ENCODE peak calls at places on chromosomes 12 and 14, in five cellular contexts. One of them, this sample, is unnamed.
A peak's percentile ranks its signal among the peaks of the same experiment; 100 is the strongest.

GRCh38 chr12:27034607-27035293 is 12.4 kb downstream of the MED21 start:
- DNase-seq in midbrain: no peak
- DNase-seq in OCI-LY7: no peak
- DNase-seq in NCI-H2227 treated with DMSO at 0.1 percent for 48 hours: no peak
- DNase-seq in choroid plexus epithelial cell: no peak
- DNase-seq in this sample: no peak

GRCh38 chr12:110371408-110372055 is 32.0 kb downstream of the ANAPC7 start:
- DNase-seq in midbrain: no peak
- DNase-seq in OCI-LY7: peak; percentile 89
- DNase-seq in NCI-H2227 treated with DMSO at 0.1 percent for 48 hours: no peak
- DNase-seq in choroid plexus epithelial cell: peak; percentile 47
- DNase-seq in this sample: no peak

GRCh38 chr12:102760322-102760721 is 156.7 kb downstream of the PAH start:
- DNase-seq in midbrain: no peak
- DNase-seq in OCI-LY7: no peak
- DNase-seq in NCI-H2227 treated with DMSO at 0.1 percent for 48 hours: no peak
- DNase-seq in choroid plexus epithelial cell: no peak
- DNase-seq in this sample: no peak

GRCh38 chr12:123131291-123131831 is 19.5 kb downstream of the PITPNM2 start:
- DNase-seq in midbrain: no peak
- DNase-seq in OCI-LY7: no peak
- DNase-seq in NCI-H2227 treated with DMSO at 0.1 percent for 48 hours: no peak
- DNase-seq in choroid plexus epithelial cell: peak; percentile 42
- DNase-seq in this sample: no peak

GRCh38 chr12:124917841-124918621 is 3.6 kb upstream of the UBC start:
- DNase-seq in midbrain: no peak
- DNase-seq in OCI-LY7: no peak
- DNase-seq in NCI-H2227 treated with DMSO at 0.1 percent for 48 hours: no peak
- DNase-seq in choroid plexus epithelial cell: peak; percentile 60
- DNase-seq in this sample: no peak

GRCh38 chr12:3418609-3419469 is 72.2 kb upstream of the PRMT8 start:
- DNase-seq in midbrain: no peak
- DNase-seq in OCI-LY7: no peak
- DNase-seq in NCI-H2227 treated with DMSO at 0.1 percent for 48 hours: no peak
- DNase-seq in choroid plexus epithelial cell: no peak
- DNase-seq in this sample: no peak

GRCh38 chr12:68094195-68094594 is 65.3 kb downstream of the IFNG start:
- DNase-seq in midbrain: no peak
- DNase-seq in OCI-LY7: no peak
- DNase-seq in NCI-H2227 treated with DMSO at 0.1 percent for 48 hours: no peak
- DNase-seq in choroid plexus epithelial cell: no peak
- DNase-seq in this sample: no peak

GRCh38 chr12:123289911-123290310 is 18.3 kb upstream of the CDK2AP1 start:
- DNase-seq in midbrain: no peak
- DNase-seq in OCI-LY7: no peak
- DNase-seq in NCI-H2227 treated with DMSO at 0.1 percent for 48 hours: no peak
- DNase-seq in choroid plexus epithelial cell: no peak
- DNase-seq in this sample: no peak

GRCh38 chr12:122201381-122201780 is 2.1 kb upstream of the B3GNT4 start:
- DNase-seq in midbrain: no peak
- DNase-seq in OCI-LY7: no peak
- DNase-seq in NCI-H2227 treated with DMSO at 0.1 percent for 48 hours: no peak
- DNase-seq in choroid plexus epithelial cell: no peak
- DNase-seq in this sample: no peak

GRCh38 chr12:124915249-124916236 is 1.1 kb upstream of the UBC start:
- DNase-seq in midbrain: no peak
- DNase-seq in OCI-LY7: no peak
- DNase-seq in NCI-H2227 treated with DMSO at 0.1 percent for 48 hours: no peak
- DNase-seq in choroid plexus epithelial cell: peak; percentile 43
- DNase-seq in this sample: peak; percentile 36

GRCh38 chr14:52370406-52370911 is 56.3 kb downstream of the PTGER2 start:
- DNase-seq in midbrain: no peak
- DNase-seq in OCI-LY7: no peak
- DNase-seq in NCI-H2227 treated with DMSO at 0.1 percent for 48 hours: no peak
- DNase-seq in choroid plexus epithelial cell: no peak
- DNase-seq in this sample: no peak

GRCh38 chr12:13222076-13222475 is 25.6 kb downstream of the EMP1 start:
- DNase-seq in midbrain: no peak
- DNase-seq in OCI-LY7: no peak
- DNase-seq in NCI-H2227 treated with DMSO at 0.1 percent for 48 hours: no peak
- DNase-seq in choroid plexus epithelial cell: no peak
- DNase-seq in this sample: no peak

GRCh38 chr12:129379076-129379804 is 524.6 kb downstream of the TMEM132D start:
- DNase-seq in midbrain: no peak
- DNase-seq in OCI-LY7: no peak
- DNase-seq in NCI-H2227 treated with DMSO at 0.1 percent for 48 hours: no peak
- DNase-seq in choroid plexus epithelial cell: no peak
- DNase-seq in this sample: no peak

GRCh38 chr12:73308747-73309146 is 1036.6 kb downstream of the TRHDE start:
- DNase-seq in midbrain: no peak
- DNase-seq in OCI-LY7: no peak
- DNase-seq in NCI-H2227 treated with DMSO at 0.1 percent for 48 hours: no peak
- DNase-seq in choroid plexus epithelial cell: no peak
- DNase-seq in this sample: no peak

GRCh38 chr14:34018125-34018524 is 67.3 kb upstream of the EGLN3 start:
- DNase-seq in midbrain: peak; percentile 15
- DNase-seq in OCI-LY7: no peak
- DNase-seq in NCI-H2227 treated with DMSO at 0.1 percent for 48 hours: no peak
- DNase-seq in choroid plexus epithelial cell: no peak
- DNase-seq in this sample: no peak

GRCh38 chr12:8065991-8066594 is at the start of gene C3AR1:
- DNase-seq in midbrain: peak; percentile 41
- DNase-seq in OCI-LY7: no peak
- DNase-seq in NCI-H2227 treated with DMSO at 0.1 percent for 48 hours: no peak
- DNase-seq in choroid plexus epithelial cell: peak; percentile 85
- DNase-seq in this sample: peak; percentile 72

GRCh38 chr12:107287436-107288413 is 194.4 kb upstream of the CRY1 start:
- DNase-seq in midbrain: no peak
- DNase-seq in OCI-LY7: no peak
- DNase-seq in NCI-H2227 treated with DMSO at 0.1 percent for 48 hours: no peak
- DNase-seq in choroid plexus epithelial cell: peak; percentile 12
- DNase-seq in this sample: no peak

GRCh38 chr12:114683709-114684097 is 272 bp downstream of the TBX3 start:
- DNase-seq in midbrain: no peak
- DNase-seq in OCI-LY7: no peak
- DNase-seq in NCI-H2227 treated with DMSO at 0.1 percent for 48 hours: no peak
- DNase-seq in choroid plexus epithelial cell: no peak
- DNase-seq in this sample: no peak

GRCh38 chr12:108193922-108194321 is 64.8 kb downstream of the WSCD2 start:
- DNase-seq in midbrain: no peak
- DNase-seq in OCI-LY7: peak; percentile 32
- DNase-seq in NCI-H2227 treated with DMSO at 0.1 percent for 48 hours: peak; percentile 48
- DNase-seq in choroid plexus epithelial cell: peak; percentile 46
- DNase-seq in this sample: peak; percentile 16

GRCh38 chr14:95660550-95661515 is 25.4 kb upstream of the TCL1B start:
- DNase-seq in midbrain: no peak
- DNase-seq in OCI-LY7: no peak
- DNase-seq in NCI-H2227 treated with DMSO at 0.1 percent for 48 hours: no peak
- DNase-seq in choroid plexus epithelial cell: no peak
- DNase-seq in this sample: no peak

GRCh38 chr12:104782296-104782695 is 175.8 kb downstream of the SLC41A2 start:
- DNase-seq in midbrain: no peak
- DNase-seq in OCI-LY7: no peak
- DNase-seq in NCI-H2227 treated with DMSO at 0.1 percent for 48 hours: no peak
- DNase-seq in choroid plexus epithelial cell: no peak
- DNase-seq in this sample: no peak

This sample was measured in fibroblast of pulmonary artery.